ENCODE peak calls at places on chromosomes 11 and 22, in ten cellular contexts. C is Calu3; J is activated CD4-positive, alpha-beta T cell treated with anti-CD3 and anti-CD28 coated beads, Interleukin-2, amount 50 U/mL, for 1 hour; Z is kidney tubule cell; H is effector CD4-positive, alpha-beta T cell; Y is activated T-helper 1 cell treated with anti-CD3 and anti-CD28 coated beads, Interleukin-2, amount 50 U/mL, for 16 hours; P is NCI-H2029; T is left cardiac atrium; G is stimulated activated CD4-positive, alpha-beta T cell treated with anti-CD3 and anti-CD28 coated beads, Interleukin-12 subunit alpha, Interleukin-12 subunit beta, amount 100 ng/mL, for 48 hours; O is MCF 10A. R is an unnamed sample.

GRCh38 chr11:35483131-35483800 is 42.1 kb downstream of the PAMR1 start:
- DNase-seq in C (no peak), J (no peak), Z (no peak), H (no peak), Y (no peak), P (no peak), T (no peak), G (no peak), O (no peak), R (no peak)

GRCh38 chr11:107257660-107258059 is 200.0 kb downstream of the CWF19L2 start:
- DNase-seq in C (no peak), J (no peak), Z (no peak), H (no peak), Y (no peak), P (no peak), T (no peak), G (no peak), O (no peak), R (no peak)

GRCh38 chr11:118491041-118491440 is 36.2 kb upstream of the TTC36 start:
- DNase-seq in C (no peak), J (no peak), Z (no peak), H (no peak), Y (no peak), P (no peak), T (no peak), G (peak), O (no peak), R (no peak)

GRCh38 chr11:94193288-94193687 is 64.6 kb downstream of the PANX1 start:
- DNase-seq in C (peak), J (no peak), Z (peak), H (no peak), Y (no peak), P (no peak), T (no peak), G (no peak), O (peak), R (no peak)

GRCh38 chr11:69984457-69985261 is 93.5 kb upstream of the ANO1 start:
- DNase-seq in C (no peak), J (no peak), Z (no peak), H (no peak), Y (no peak), P (no peak), T (no peak), G (no peak), O (no peak), R (no peak)

GRCh38 chr11:19957301-19957985 is 202.8 kb downstream of the DBX1 start:
- DNase-seq in C (no peak), J (no peak), Z (peak), H (no peak), Y (no peak), P (no peak), T (no peak), G (no peak), O (no peak), R (no peak)

GRCh38 chr11:111526501-111526900 is 11.9 kb downstream of the HOATZ start:
- DNase-seq in C (no peak), J (no peak), Z (peak), H (no peak), Y (no peak), P (no peak), T (no peak), G (no peak), O (no peak), R (no peak)

GRCh38 chr11:27020736-27021135 is 19.9 kb upstream of the BBOX1 start:
- DNase-seq in C (no peak), J (no peak), Z (no peak), H (no peak), Y (no peak), P (no peak), T (no peak), G (no peak), O (no peak), R (no peak)

GRCh38 chr11:63769044-63769718 is 606 bp upstream of the ZFTA start:
- DNase-seq in C (peak), J (peak), Z (peak), H (no peak), Y (peak), P (no peak), T (peak), G (peak), O (no peak), R (no peak)

GRCh38 chr11:70523384-70524095 is 125.2 kb downstream of the CTTN start:
- DNase-seq in C (no peak), J (no peak), Z (no peak), H (no peak), Y (no peak), P (no peak), T (no peak), G (no peak), O (no peak), R (no peak)

GRCh38 chr22:48415535-48415934 is 1412.1 kb downstream of the BRD1 start:
- DNase-seq in C (no peak), J (no peak), Z (no peak), H (no peak), Y (no peak), P (no peak), T (no peak), G (no peak), O (no peak), R (no peak)

GRCh38 chr11:8318536-8318935 is 54.9 kb upstream of the LMO1 start:
- DNase-seq in C (peak), J (no peak), Z (no peak), H (no peak), Y (no peak), P (no peak), T (no peak), G (no peak), O (no peak), R (no peak)

GRCh38 chr11:108223449-108224149 is 732 bp downstream of the ATM start:
- DNase-seq in C (no peak), J (peak), Z (no peak), H (peak), Y (no peak), P (no peak), T (no peak), G (no peak), O (peak), R (no peak)

GRCh38 chr22:20783844-20784723 is 10.2 kb downstream of the SERPIND1 start:
- DNase-seq in C (peak), J (peak), Z (peak), H (peak), Y (no peak), P (peak), T (no peak), G (peak), O (peak), R (peak)

GRCh38 chr11:69496631-69497220 is 15.3 kb downstream of the LINC01488 start:
- DNase-seq in C (no peak), J (no peak), Z (no peak), H (no peak), Y (no peak), P (no peak), T (peak), G (no peak), O (no peak), R (no peak)

GRCh38 chr11:6670202-6670830 is 12.8 kb downstream of the MRPL17 start:
- DNase-seq in C (no peak), J (no peak), Z (no peak), H (no peak), Y (no peak), P (no peak), T (no peak), G (no peak), O (no peak), R (no peak)

GRCh38 chr22:43008921-43009320 is 6.0 kb downstream of the PACSIN2 start:
- DNase-seq in C (no peak), J (no peak), Z (no peak), H (no peak), Y (no peak), P (no peak), T (no peak), G (no peak), O (no peak), R (no peak)